ENCODE peak calls at places on chromosomes 3 and 15, in five cellular contexts. S is HCT116, D is MM.1S, X is neural progenitor cell, R is PC-3. Q is an unnamed sample.

GRCh38 chr3:105367406-105368213 is 901 bp downstream of the ALCAM start:
- DNase-seq in S (no peak), D (peak), R (peak), X (peak), Q (peak)

GRCh38 chr3:10469406-10470119 is 35.8 kb downstream of the ATP2B2 start:
- DNase-seq in X (peak), R (no peak), D (no peak), S (no peak), Q (no peak)

GRCh38 chr3:187925326-187925725 is 180.1 kb upstream of the BCL6 start:
- DNase-seq in X (no peak), S (no peak), D (no peak), R (no peak), Q (no peak)

GRCh38 chr15:70936326-70936725 is 43.7 kb downstream of the LRRC49 start:
- DNase-seq in R (no peak), S (no peak), D (no peak), X (no peak), Q (peak)

GRCh38 chr3:173019378-173019777 is 121.7 kb downstream of the SPATA16 start:
- DNase-seq in D (no peak), S (no peak), R (no peak), X (no peak), Q (no peak)

GRCh38 chr15:55256281-55257013 is 33.2 kb downstream of the RAB27A start:
- DNase-seq in X (no peak), S (no peak), R (no peak), D (no peak), Q (peak)

GRCh38 chr3:108250626-108251025 is 28.4 kb upstream of the IFT57 start:
- DNase-seq in R (peak), X (no peak), D (no peak), S (no peak), Q (no peak)

GRCh38 chr3:117558681-117559080 is 849.1 kb downstream of the TUSC7 start:
- DNase-seq in X (no peak), D (no peak), S (no peak), R (no peak), Q (peak)

GRCh38 chr3:142910280-142910679 is 21.4 kb upstream of the PCOLCE2 start:
- DNase-seq in D (no peak), R (no peak), X (no peak), S (no peak), Q (peak)

GRCh38 chr3:141271279-141272033 is 39.8 kb downstream of the PXYLP1 start:
- DNase-seq in R (no peak), X (no peak), D (no peak), S (no peak), Q (no peak)

GRCh38 chr3:166274342-166274741 is 437.1 kb upstream of the BCHE start:
- DNase-seq in D (no peak), R (peak), S (no peak), X (no peak), Q (no peak)

GRCh38 chr3:197528190-197528589 is 27.6 kb downstream of the BDH1 start:
- DNase-seq in R (no peak), S (no peak), D (no peak), X (no peak), Q (no peak)

GRCh38 chr15:78083687-78084358 is 6.3 kb upstream of the TBC1D2B start:
- DNase-seq in D (peak), R (no peak), X (no peak), S (no peak), Q (no peak)

GRCh38 chr3:67000006-67000405 is 1.9 kb downstream of the KBTBD8 start:
- DNase-seq in D (peak), X (no peak), S (no peak), R (peak), Q (peak)

GRCh38 chr3:186895406-186895805 is 34.9 kb upstream of the ST6GAL1 start:
- DNase-seq in D (no peak), S (no peak), X (no peak), R (no peak), Q (no peak)

DNA sequence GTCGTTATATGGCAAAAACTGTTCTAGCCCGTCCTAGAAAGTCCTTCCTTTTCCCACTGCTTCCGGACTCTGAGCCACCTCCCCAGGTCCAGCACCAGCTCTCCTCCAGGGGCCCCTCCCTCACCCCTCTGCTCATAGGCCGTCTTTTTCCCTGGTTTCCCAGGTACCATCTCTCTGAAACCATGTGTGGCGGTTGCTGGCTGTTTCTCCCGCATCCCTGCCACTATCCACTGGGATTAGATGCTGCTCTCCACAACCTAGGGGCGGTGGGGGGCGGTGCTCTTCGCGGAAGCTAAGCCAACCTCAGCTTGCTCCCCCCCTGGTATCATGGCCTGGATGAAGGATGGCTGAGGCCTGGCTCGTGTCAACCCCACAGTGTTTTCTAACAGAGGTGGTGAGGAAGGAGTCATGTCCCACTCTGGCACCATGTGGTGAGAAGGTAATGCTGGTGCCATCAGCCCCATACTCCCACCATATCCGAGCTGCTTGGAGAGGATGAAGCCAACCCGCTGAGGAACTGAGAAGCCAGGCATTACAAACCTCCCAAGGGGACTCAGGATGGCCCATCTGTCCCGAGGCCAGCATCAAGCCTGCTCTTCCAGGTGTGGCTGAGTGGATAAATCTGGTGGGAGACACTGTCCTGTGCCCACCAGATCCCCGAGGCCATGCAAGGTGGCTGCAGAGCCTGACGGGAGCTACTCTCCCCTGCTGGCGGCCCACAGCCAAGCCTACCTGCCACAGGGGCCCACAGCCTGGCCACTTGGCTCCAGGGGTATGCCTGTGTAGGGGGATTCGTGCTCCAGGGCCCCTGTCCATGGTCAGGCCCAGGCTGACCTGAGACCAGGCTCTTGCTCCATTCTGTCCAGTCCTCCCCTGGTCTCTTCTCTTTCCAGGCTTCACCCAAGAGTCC is 27.9 kb upstream of the SLC41A3 start:
- DNase-seq in S (no peak), X (no peak), D (no peak), R (no peak), Q (no peak)
- TF ChIP-seq EZH2phosphoT487 in S (no peak), X (no peak), D (no peak), R (no peak), Q (no peak)

GRCh38 chr15:99571299-99571698 is 5.5 kb downstream of the MEF2A start:
- DNase-seq in S (no peak), R (no peak), X (no peak), D (no peak), Q (no peak)
- H3K9ac ChIP-seq in S (no peak), R (no peak), X (no peak), D (no peak), Q (no peak)

GRCh38 chr15:94232107-94232506 is 746 bp downstream of the MCTP2 start:
- DNase-seq in D (no peak), R (no peak), S (no peak), X (peak), Q (no peak)
- TF ChIP-seq EZH2 in D (no peak), R (no peak), S (no peak), X (no peak), Q (no peak)

DNA sequence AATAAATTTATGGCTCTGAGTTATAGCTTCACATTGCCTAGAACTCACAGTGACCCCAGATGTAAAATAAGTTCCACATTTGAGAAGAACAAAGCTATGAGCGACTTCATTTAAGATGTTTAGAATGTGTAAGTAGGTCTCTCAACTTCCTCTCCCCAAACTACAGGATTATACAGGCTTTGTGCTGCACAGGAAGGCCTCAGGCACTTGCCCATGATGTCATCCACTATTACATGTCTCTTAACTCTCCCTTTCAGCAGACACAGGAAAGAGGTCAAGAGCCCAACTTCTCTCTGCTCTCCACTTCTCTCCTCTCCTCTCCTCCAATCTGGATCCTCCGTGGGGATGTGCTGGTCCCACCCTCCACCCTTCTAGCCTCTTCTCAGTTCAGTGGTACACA is 92.8 kb downstream of the DUT start:
- DNase-seq in S (no peak), D (no peak), X (no peak), R (peak), Q (peak)
- TF ChIP-seq EZH2phosphoT487 in S (no peak), D (no peak), X (no peak), R (no peak), Q (no peak)

DNA sequence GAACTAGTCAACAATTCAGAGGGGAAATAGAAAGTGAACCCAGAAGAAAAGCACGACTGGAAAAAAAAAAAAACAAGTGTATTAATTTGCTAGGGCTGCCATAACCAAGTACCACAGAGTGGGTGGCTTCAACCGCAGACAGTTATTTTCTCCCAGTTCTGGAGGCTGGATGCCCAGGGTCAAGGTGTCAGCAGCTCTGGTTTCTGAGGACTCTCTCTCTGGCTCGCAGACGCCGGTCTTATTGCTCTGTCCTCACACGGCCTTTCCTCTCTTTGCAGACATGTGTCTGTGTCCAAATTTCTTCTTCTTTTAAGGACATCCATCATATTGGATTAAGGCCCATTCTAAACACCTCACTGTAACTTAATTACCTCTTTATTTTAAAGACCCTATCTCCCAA is 291.8 kb downstream of the XXYLT1 start:
- DNase-seq in D (no peak), S (no peak), R (no peak), X (no peak), Q (no peak)
- H3K9ac ChIP-seq in D (no peak), S (no peak), R (no peak), X (no peak), Q (no peak)

GRCh38 chr15:76342046-76342381 is 5.4 kb downstream of the ISL2 start:
- DNase-seq in X (peak), D (no peak), R (no peak), S (no peak), Q (no peak)
- TF ChIP-seq EZH2 in X (peak), D (no peak), R (no peak), S (no peak), Q (peak)